ENCODE peak calls at places on chromosomes 6 and 20, in eight cellular contexts. U is stimulated activated CD4-positive, alpha-beta T cell treated with anti-CD3 and anti-CD28 coated beads, Interleukin-1b, Interleukin-23, amount 100 ng/mL, for 24 hours; B is H4; S is B cell; R is HAP-1; M is foreskin melanocyte; D is mucosa of gallbladder; H is activated gamma-delta T cell treated with Interleukin-2 at 50 U/mL for 16 hours. T is an unnamed sample.
A peak's percentile ranks its signal among the peaks of the same experiment; 100 is the strongest.

GRCh38 chr6:117253785-117254184 is 11.6 kb upstream of the VGLL2 start:
- DNase-seq in U (no peak), D (no peak), B (no peak), H (no peak), S (no peak), R (no peak), M (no peak), T (no peak)

GRCh38 chr6:7765575-7766325 is 39.9 kb downstream of the BMP6 start:
- DNase-seq in D (no peak), R (no peak), S (no peak), M (no peak), U (no peak), B (no peak), H (no peak), T (no peak)

GRCh38 chr6:63351995-63352586 is 32.3 kb upstream of the LGSN start:
- DNase-seq in B (peak; percentile 65), S (no peak), R (no peak), H (no peak), M (peak; percentile 15), D (no peak), U (no peak), T (no peak)

GRCh38 chr6:46935687-46936086 is 13.9 kb upstream of the ADGRF5 start:
- DNase-seq in D (no peak), H (no peak), S (no peak), M (no peak), R (no peak), B (no peak), U (no peak), T (peak; percentile 11)

GRCh38 chr6:152150196-152150595 is 342.7 kb downstream of the ESR1 start:
- DNase-seq in D (no peak), H (no peak), R (no peak), U (no peak), M (no peak), S (no peak), B (no peak), T (no peak)

GRCh38 chr20:61643631-61644386 is 391.7 kb downstream of the CDH4 start:
- DNase-seq in D (no peak), R (no peak), U (no peak), M (no peak), H (no peak), S (no peak), B (no peak), T (no peak)

GRCh38 chr20:49595811-49596545 is 28.0 kb upstream of the PTGIS start:
- DNase-seq in B (no peak), U (peak; percentile 71), H (peak; percentile 33), D (no peak), R (no peak), S (no peak), M (no peak), T (no peak)

GRCh38 chr6:136117081-136117480 is 133.0 kb downstream of the MTFR2 start:
- DNase-seq in R (no peak), S (no peak), B (no peak), D (no peak), M (no peak), H (no peak), U (no peak), T (no peak)

GRCh38 chr6:108921547-108922331 is 73.5 kb downstream of the ARMC2 start:
- DNase-seq in U (no peak), B (no peak), D (peak; percentile 48), M (no peak), H (no peak), R (no peak), S (no peak), T (no peak)

GRCh38 chr6:170269873-170270541 is 20.9 kb downstream of the DLL1 start:
- DNase-seq in R (no peak), B (no peak), M (no peak), D (no peak), U (no peak), S (no peak), H (no peak), T (no peak)

GRCh38 chr6:169963581-169964297 is 212.3 kb downstream of the ERMARD start:
- DNase-seq in S (peak; percentile 5), H (no peak), M (no peak), D (no peak), B (no peak), U (no peak), R (no peak), T (no peak)

GRCh38 chr6:109441069-109441816 is 719 bp downstream of the SMPD2 start:
- DNase-seq in M (no peak), D (no peak), B (no peak), H (peak; percentile 42), R (peak; percentile 72), U (no peak), S (peak; percentile 67), T (no peak)

GRCh38 chr6:148443798-148444560 is 101.3 kb downstream of the SASH1 start:
- DNase-seq in R (no peak), U (no peak), S (no peak), D (no peak), M (no peak), B (no peak), H (no peak), T (no peak)

GRCh38 chr6:124770131-124770530 is 192.1 kb upstream of the RNF217 start:
- DNase-seq in D (no peak), S (no peak), R (no peak), M (no peak), H (no peak), B (no peak), U (no peak), T (no peak)

GRCh38 chr6:169863149-169863525 is 111.7 kb downstream of the ERMARD start:
- DNase-seq in D (no peak), M (no peak), R (no peak), S (no peak), B (no peak), H (no peak), U (no peak), T (no peak)

GRCh38 chr6:155196891-155197290 is 66.9 kb upstream of the CLDN20 start:
- DNase-seq in B (no peak), S (no peak), D (no peak), H (no peak), R (no peak), M (no peak), U (no peak), T (no peak)

GRCh38 chr6:30774701-30775100 is 30.4 kb upstream of the IER3 start:
- DNase-seq in H (no peak), R (no peak), U (no peak), B (no peak), M (no peak), S (no peak), D (no peak), T (no peak)

GRCh38 chr20:54515788-54516324 is 40.5 kb downstream of the DOK5 start:
- DNase-seq in H (no peak), M (no peak), D (no peak), U (no peak), R (no peak), B (no peak), S (no peak), T (no peak)

GRCh38 chr20:44650777-44651493 is 564 bp downstream of the ADA start:
- DNase-seq in S (no peak), H (peak; percentile 39), M (no peak), R (peak; percentile 23), B (no peak), D (no peak), U (no peak), T (no peak)

GRCh38 chr20:59724457-59725366 is 120.4 kb downstream of the PHACTR3 start:
- DNase-seq in R (no peak), D (no peak), M (no peak), B (no peak), H (no peak), U (no peak), S (no peak), T (no peak)